ENCODE peak calls at places on chromosome 22, in ten cellular contexts. One of them, this sample, is unnamed.

GRCh38 chr22:36528336-36528735 is 630 bp downstream of the EIF3D start:
- DNase-seq in A549: no peak
- DNase-seq in BJ: no peak
- DNase-seq in lower leg skin: no peak
- DNase-seq in bronchial epithelial cell: no peak
- DNase-seq in prostate gland: no peak
- DNase-seq in esophagus squamous epithelium: no peak
- DNase-seq in AG04450: no peak
- DNase-seq in mucosa of descending colon: no peak
- DNase-seq in ovary: no peak
- DNase-seq in this sample: no peak

GRCh38 chr22:31123292-31123602 is 481 bp downstream of the INPP5J start:
- DNase-seq in ovary: no peak
- DNase-seq in lower leg skin: no peak
- DNase-seq in A549: no peak
- DNase-seq in prostate gland: no peak
- DNase-seq in esophagus squamous epithelium: no peak
- DNase-seq in AG04450: no peak
- DNase-seq in bronchial epithelial cell: no peak
- DNase-seq in mucosa of descending colon: no peak
- DNase-seq in BJ: no peak
- DNase-seq in this sample: no peak

GRCh38 chr22:20219667-20220628 is 48.2 kb downstream of the RTN4R start:
- DNase-seq in esophagus squamous epithelium: no peak
- DNase-seq in prostate gland: no peak
- DNase-seq in mucosa of descending colon: no peak
- DNase-seq in BJ: no peak
- DNase-seq in lower leg skin: no peak
- DNase-seq in ovary: no peak
- DNase-seq in A549: no peak
- DNase-seq in bronchial epithelial cell: no peak
- DNase-seq in AG04450: no peak
- DNase-seq in this sample: no peak

GRCh38 chr22:22897036-22897435 is 9.4 kb downstream of the IGLL5 start:
- DNase-seq in bronchial epithelial cell: no peak
- DNase-seq in lower leg skin: peak; percentile 18
- DNase-seq in AG04450: no peak
- DNase-seq in BJ: no peak
- DNase-seq in mucosa of descending colon: no peak
- DNase-seq in ovary: no peak
- DNase-seq in prostate gland: no peak
- DNase-seq in A549: no peak
- DNase-seq in esophagus squamous epithelium: no peak
- DNase-seq in this sample: no peak

GRCh38 chr22:25722223-25723015 is 19.6 kb upstream of the MYO18B start:
- DNase-seq in BJ: no peak
- DNase-seq in AG04450: no peak
- DNase-seq in A549: no peak
- DNase-seq in esophagus squamous epithelium: no peak
- DNase-seq in mucosa of descending colon: no peak
- DNase-seq in ovary: no peak
- DNase-seq in bronchial epithelial cell: no peak
- DNase-seq in lower leg skin: no peak
- DNase-seq in prostate gland: no peak
- DNase-seq in this sample: no peak

GRCh38 chr22:20083157-20083890 is 3.3 kb downstream of the DGCR8 start:
- DNase-seq in esophagus squamous epithelium: no peak
- DNase-seq in ovary: no peak
- DNase-seq in mucosa of descending colon: no peak
- DNase-seq in AG04450: no peak
- DNase-seq in prostate gland: no peak
- DNase-seq in bronchial epithelial cell: no peak
- DNase-seq in A549: no peak
- DNase-seq in lower leg skin: no peak
- DNase-seq in BJ: no peak
- DNase-seq in this sample: no peak

GRCh38 chr22:35418088-35418487 is 18.1 kb downstream of the MCM5 start:
- DNase-seq in ovary: no peak
- DNase-seq in bronchial epithelial cell: peak; percentile 81
- DNase-seq in prostate gland: no peak
- DNase-seq in A549: no peak
- DNase-seq in BJ: no peak
- DNase-seq in lower leg skin: no peak
- DNase-seq in esophagus squamous epithelium: no peak
- DNase-seq in AG04450: no peak
- DNase-seq in mucosa of descending colon: no peak
- DNase-seq in this sample: no peak

GRCh38 chr22:42286205-42286604 is 15.8 kb upstream of the TCF20 start:
- DNase-seq in prostate gland: no peak
- DNase-seq in A549: no peak
- DNase-seq in bronchial epithelial cell: no peak
- DNase-seq in mucosa of descending colon: no peak
- DNase-seq in AG04450: no peak
- DNase-seq in lower leg skin: no peak
- DNase-seq in esophagus squamous epithelium: no peak
- DNase-seq in ovary: no peak
- DNase-seq in BJ: no peak
- DNase-seq in this sample: no peak

GRCh38 chr22:44583854-44584253 is 85.8 kb upstream of the RTL6 start:
- DNase-seq in AG04450: no peak
- DNase-seq in bronchial epithelial cell: no peak
- DNase-seq in lower leg skin: peak; percentile 76
- DNase-seq in ovary: no peak
- DNase-seq in A549: no peak
- DNase-seq in BJ: no peak
- DNase-seq in esophagus squamous epithelium: no peak
- DNase-seq in prostate gland: no peak
- DNase-seq in mucosa of descending colon: no peak
- DNase-seq in this sample: no peak

GRCh38 chr22:27798526-27799333 is 2.8 kb downstream of the MN1 start:
- DNase-seq in mucosa of descending colon: no peak
- DNase-seq in A549: no peak
- DNase-seq in AG04450: no peak
- DNase-seq in ovary: no peak
- DNase-seq in prostate gland: no peak
- DNase-seq in esophagus squamous epithelium: no peak
- DNase-seq in bronchial epithelial cell: no peak
- DNase-seq in lower leg skin: no peak
- DNase-seq in BJ: no peak
- DNase-seq in this sample: no peak

GRCh38 chr22:24830205-24830979 is 24.4 kb downstream of the SGSM1 start:
- DNase-seq in ovary: no peak
- DNase-seq in lower leg skin: no peak
- DNase-seq in bronchial epithelial cell: no peak
- DNase-seq in esophagus squamous epithelium: no peak
- DNase-seq in A549: no peak
- DNase-seq in AG04450: no peak
- DNase-seq in mucosa of descending colon: no peak
- DNase-seq in BJ: no peak
- DNase-seq in prostate gland: no peak
- DNase-seq in this sample: no peak

GRCh38 chr22:50625568-50626313 is 2.2 kb downstream of the ARSA start:
- DNase-seq in esophagus squamous epithelium: no peak
- DNase-seq in mucosa of descending colon: no peak
- DNase-seq in AG04450: no peak
- DNase-seq in bronchial epithelial cell: no peak
- DNase-seq in prostate gland: no peak
- DNase-seq in BJ: no peak
- DNase-seq in ovary: no peak
- DNase-seq in A549: no peak
- DNase-seq in lower leg skin: peak; percentile 80
- DNase-seq in this sample: no peak
- H3K4me3 ChIP-seq in esophagus squamous epithelium: no peak overlapping the region
- H3K4me3 ChIP-seq in mucosa of descending colon: no peak overlapping the region
- H3K4me3 ChIP-seq in AG04450: no peak overlapping the region
- H3K4me3 ChIP-seq in bronchial epithelial cell: no peak overlapping the region
- H3K4me3 ChIP-seq in prostate gland: no peak overlapping the region
- H3K4me3 ChIP-seq in BJ: no peak overlapping the region
- H3K4me3 ChIP-seq in ovary: no peak overlapping the region
- H3K4me3 ChIP-seq in A549: no peak overlapping the region
- H3K4me3 ChIP-seq in lower leg skin: no peak overlapping the region
- H3K4me3 ChIP-seq in this sample: no peak overlapping the region

GRCh38 chr22:40421941-40422340 is 51.5 kb downstream of the SGSM3 start:
- DNase-seq in mucosa of descending colon: no peak
- DNase-seq in lower leg skin: no peak
- DNase-seq in esophagus squamous epithelium: no peak
- DNase-seq in A549: no peak
- DNase-seq in BJ: no peak
- DNase-seq in AG04450: no peak
- DNase-seq in bronchial epithelial cell: no peak
- DNase-seq in ovary: no peak
- DNase-seq in prostate gland: no peak
- DNase-seq in this sample: no peak

GRCh38 chr22:40423882-40424640 is 53.7 kb downstream of the SGSM3 start:
- DNase-seq in lower leg skin: no peak
- DNase-seq in mucosa of descending colon: no peak
- DNase-seq in AG04450: no peak
- DNase-seq in bronchial epithelial cell: no peak
- DNase-seq in ovary: no peak
- DNase-seq in BJ: no peak
- DNase-seq in prostate gland: no peak
- DNase-seq in A549: no peak
- DNase-seq in esophagus squamous epithelium: no peak
- DNase-seq in this sample: no peak

GRCh38 chr22:40421082-40421350 is 50.6 kb downstream of the SGSM3 start:
- DNase-seq in prostate gland: no peak
- DNase-seq in esophagus squamous epithelium: no peak
- DNase-seq in ovary: no peak
- DNase-seq in BJ: no peak
- DNase-seq in A549: no peak
- DNase-seq in mucosa of descending colon: no peak
- DNase-seq in bronchial epithelial cell: no peak
- DNase-seq in AG04450: no peak
- DNase-seq in lower leg skin: no peak
- DNase-seq in this sample: no peak

GRCh38 chr22:40423246-40423753 is 52.9 kb downstream of the SGSM3 start:
- DNase-seq in BJ: no peak
- DNase-seq in esophagus squamous epithelium: no peak
- DNase-seq in prostate gland: no peak
- DNase-seq in mucosa of descending colon: no peak
- DNase-seq in A549: no peak
- DNase-seq in lower leg skin: no peak
- DNase-seq in bronchial epithelial cell: no peak
- DNase-seq in ovary: no peak
- DNase-seq in AG04450: no peak
- DNase-seq in this sample: no peak

DNA sequence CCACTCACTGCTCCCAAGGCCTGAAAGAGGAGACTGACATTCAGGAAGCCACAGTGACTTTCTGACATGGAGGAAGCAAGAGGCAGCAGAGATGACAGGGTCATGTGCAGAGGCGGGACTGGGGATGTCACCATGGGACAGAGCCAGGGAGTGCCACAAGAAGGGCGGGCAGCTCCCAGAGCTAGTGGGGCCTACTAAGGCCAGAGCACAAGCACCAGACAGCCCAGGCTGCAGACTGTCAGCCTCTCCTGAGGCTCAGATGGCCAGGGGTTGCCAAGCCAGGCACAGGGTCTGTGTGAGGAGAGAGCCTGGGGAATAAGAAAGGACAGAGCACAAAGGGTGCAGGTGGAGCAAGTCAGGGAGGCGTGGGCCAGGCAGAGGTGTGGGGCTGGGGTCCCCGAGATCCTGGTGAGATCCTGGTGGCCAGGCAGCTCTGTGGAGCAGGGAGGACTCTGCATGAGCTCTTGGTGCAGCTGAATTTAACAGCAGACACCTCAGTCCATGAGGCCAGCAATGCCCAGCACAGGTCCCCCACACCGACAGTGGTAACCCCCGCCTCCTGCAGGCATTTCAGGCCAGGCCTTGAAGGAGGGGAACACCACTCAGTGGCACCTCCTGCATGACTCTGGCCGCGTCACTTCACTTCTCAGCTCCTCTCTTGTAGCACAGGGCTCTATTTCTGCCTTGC is 52.3 kb downstream of the SGSM3 start:
- DNase-seq in BJ: no peak
- DNase-seq in AG04450: no peak
- DNase-seq in prostate gland: no peak
- DNase-seq in bronchial epithelial cell: no peak
- DNase-seq in A549: no peak
- DNase-seq in mucosa of descending colon: no peak
- DNase-seq in ovary: no peak
- DNase-seq in esophagus squamous epithelium: no peak
- DNase-seq in lower leg skin: no peak
- DNase-seq in this sample: no peak
- TF ChIP-seq CTCF in BJ: no peak
- TF ChIP-seq CTCF in AG04450: no peak
- TF ChIP-seq CTCF in prostate gland: no peak
- TF ChIP-seq CTCF in bronchial epithelial cell: no peak
- TF ChIP-seq CTCF in A549: no peak
- TF ChIP-seq CTCF in mucosa of descending colon: no peak
- TF ChIP-seq CTCF in ovary: no peak
- TF ChIP-seq CTCF in esophagus squamous epithelium: no peak
- TF ChIP-seq CTCF in lower leg skin: no peak
- TF ChIP-seq CTCF in this sample: no peak

DNA sequence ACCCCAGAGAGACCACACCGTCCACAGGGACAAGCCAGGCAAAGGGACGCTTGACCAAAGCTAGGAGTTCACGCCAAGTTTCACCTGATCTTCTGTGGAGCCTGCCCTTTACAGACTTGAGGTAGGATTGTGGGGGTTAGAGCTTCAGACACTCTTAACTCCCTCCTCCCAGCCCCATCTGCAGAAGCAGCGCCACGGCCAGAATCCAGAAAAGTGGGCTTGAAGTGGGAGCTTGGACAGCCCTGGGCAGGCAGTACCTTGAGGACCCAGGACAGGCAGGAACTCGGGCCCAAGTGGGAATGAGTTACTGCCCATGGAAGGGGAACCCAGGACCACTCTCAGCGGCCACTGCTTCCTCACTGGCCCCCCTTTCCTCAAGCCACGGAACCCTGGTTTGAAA is 695.9 kb downstream of the TBC1D22A start:
- DNase-seq in esophagus squamous epithelium: no peak
- DNase-seq in ovary: no peak
- DNase-seq in A549: no peak
- DNase-seq in bronchial epithelial cell: no peak
- DNase-seq in lower leg skin: no peak
- DNase-seq in AG04450: no peak
- DNase-seq in mucosa of descending colon: no peak
- DNase-seq in prostate gland: no peak
- DNase-seq in BJ: no peak
- DNase-seq in this sample: no peak
- H3K4me3 ChIP-seq in esophagus squamous epithelium: no peak overlapping the region
- H3K4me3 ChIP-seq in ovary: no peak overlapping the region
- H3K4me3 ChIP-seq in A549: no peak overlapping the region
- H3K4me3 ChIP-seq in bronchial epithelial cell: no peak overlapping the region
- H3K4me3 ChIP-seq in lower leg skin: no peak overlapping the region
- H3K4me3 ChIP-seq in AG04450: no peak overlapping the region
- H3K4me3 ChIP-seq in mucosa of descending colon: no peak overlapping the region
- H3K4me3 ChIP-seq in prostate gland: no peak overlapping the region
- H3K4me3 ChIP-seq in BJ: no peak overlapping the region
- H3K4me3 ChIP-seq in this sample: no peak overlapping the region

DNA sequence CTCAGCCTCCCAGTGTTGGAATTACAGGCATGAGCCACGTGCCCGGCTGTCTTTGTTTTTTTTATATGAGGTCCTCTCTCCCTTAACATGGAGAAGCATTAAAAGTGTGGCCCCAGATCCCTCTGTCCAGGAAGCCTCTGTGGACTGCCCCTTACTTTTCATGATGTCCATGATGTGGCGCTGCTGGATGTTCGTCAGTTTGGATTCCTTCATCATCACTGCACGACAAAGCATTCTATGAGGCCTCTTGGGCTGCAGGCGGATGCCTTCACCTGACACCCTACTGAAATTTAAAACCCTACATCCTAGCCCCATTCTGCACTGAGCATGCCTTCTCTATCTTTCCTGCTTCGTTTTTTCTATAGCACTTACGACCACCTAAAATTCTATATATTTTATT is 2.1 kb downstream of the C22orf23 start:
- DNase-seq in ovary: no peak
- DNase-seq in BJ: no peak
- DNase-seq in prostate gland: no peak
- DNase-seq in mucosa of descending colon: no peak
- DNase-seq in AG04450: no peak
- DNase-seq in lower leg skin: no peak
- DNase-seq in bronchial epithelial cell: peak; percentile 32
- DNase-seq in A549: peak; percentile 10
- DNase-seq in esophagus squamous epithelium: no peak
- DNase-seq in this sample: no peak
- TF ChIP-seq CTCF in ovary: no peak
- TF ChIP-seq CTCF in BJ: no peak
- TF ChIP-seq CTCF in prostate gland: no peak
- TF ChIP-seq CTCF in mucosa of descending colon: no peak
- TF ChIP-seq CTCF in AG04450: peak; percentile 24
- TF ChIP-seq CTCF in lower leg skin: no peak
- TF ChIP-seq CTCF in bronchial epithelial cell: no peak
- TF ChIP-seq CTCF in A549: no peak
- TF ChIP-seq CTCF in esophagus squamous epithelium: no peak
- TF ChIP-seq CTCF in this sample: no peak

This sample was measured in ascending aorta.